ENCODE peak calls at places on chromosomes 12 and 14, in four cellular contexts. M is A549, A is K562, C is HepG2. L is an unnamed sample.

GRCh38 chr14:35883677-35884293 is 57.6 kb downstream of the BRMS1L start:
- DNase-seq in M (peak), A (no peak), C (peak), L (no peak)

GRCh38 chr14:33805593-33805992 is 145.3 kb downstream of the EGLN3 start:
- DNase-seq in M (no peak), A (no peak), C (no peak), L (no peak)

GRCh38 chr12:13114251-13115052 is 11.0 kb upstream of the GSG1 start:
- DNase-seq in M (no peak), A (no peak), C (no peak), L (peak)

GRCh38 chr14:74955229-74955999 is at the start of gene PGF:
- DNase-seq in M (peak), A (peak), C (no peak), L (peak)

GRCh38 chr12:100393202-100393601 is 36.3 kb downstream of the SLC17A8 start:
- DNase-seq in M (no peak), A (no peak), C (no peak), L (no peak)

GRCh38 chr12:3015356-3015755 is 56.2 kb downstream of the TEAD4 start:
- DNase-seq in M (no peak), A (no peak), C (no peak), L (no peak)

GRCh38 chr12:56375598-56376434 is 13.2 kb upstream of the APOF start:
- DNase-seq in M (no peak), A (no peak), C (no peak), L (no peak)

GRCh38 chr12:27498761-27499160 is 25.2 kb upstream of the PPFIBP1 start:
- DNase-seq in M (no peak), A (no peak), C (no peak), L (no peak)

GRCh38 chr14:45990252-45990651 is 661.3 kb downstream of the RPL10L start:
- DNase-seq in M (peak), A (no peak), C (no peak), L (no peak)

GRCh38 chr12:52023182-52023975 is 16.6 kb downstream of the TAMALIN start:
- DNase-seq in M (peak), A (peak), C (peak), L (peak)

GRCh38 chr14:21041676-21042433 is at the start of gene RNASE7:
- DNase-seq in M (no peak), A (no peak), C (no peak), L (no peak)

GRCh38 chr14:103118663-103119404 is 4.4 kb upstream of the TNFAIP2 start:
- DNase-seq in M (no peak), A (peak), C (no peak), L (no peak)

GRCh38 chr14:64806202-64806861 is 73.4 kb downstream of the SPTB start:
- DNase-seq in M (peak), A (no peak), C (peak), L (no peak)

GRCh38 chr12:18066666-18067065 is 23.3 kb downstream of the RERGL start:
- DNase-seq in M (no peak), A (no peak), C (no peak), L (no peak)

GRCh38 chr14:71116206-71117122 is 209.2 kb downstream of the PCNX1 start:
- DNase-seq in M (no peak), A (no peak), C (peak), L (no peak)

GRCh38 chr12:47604474-47604873 is 101.4 kb downstream of the RPAP3 start:
- DNase-seq in M (no peak), A (no peak), C (no peak), L (no peak)

GRCh38 chr14:73850940-73851339 is 691 bp upstream of the PTGR2 start:
- DNase-seq in M (peak), A (no peak), C (peak), L (no peak)

GRCh38 chr14:97218713-97219355 is 421.7 kb downstream of the VRK1 start:
- DNase-seq in M (peak), A (no peak), C (no peak), L (peak)

GRCh38 chr12:70745066-70745465 is 107.8 kb upstream of the PTPRB start:
- DNase-seq in M (no peak), A (no peak), C (no peak), L (no peak)

GRCh38 chr14:74634481-74634880 is 22.4 kb upstream of the LTBP2 start:
- DNase-seq in M (no peak), A (no peak), C (no peak), L (no peak)

GRCh38 chr14:94062344-94062904 is 18.6 kb downstream of the DDX24 start:
- DNase-seq in M (no peak), A (no peak), C (no peak), L (no peak)

GRCh38 chr12:19783547-19784444 is 344.5 kb downstream of the AEBP2 start:
- DNase-seq in M (no peak), A (no peak), C (no peak), L (peak)

GRCh38 chr14:39175445-39176262 is 600 bp downstream of the PNN start:
- DNase-seq in M (no peak), A (peak), C (peak), L (peak)

GRCh38 chr12:26940820-26941219 is 2.5 kb downstream of the FGFR1OP2 start:
- DNase-seq in M (no peak), A (no peak), C (no peak), L (no peak)

GRCh38 chr14:49461529-49462401 is 124.4 kb downstream of the RPS29 start:
- DNase-seq in M (peak), A (peak), C (peak), L (peak)
- TF ChIP-seq HMGXB4 in M (no peak), A (no peak), C (no peak), L (no peak)

DNA sequence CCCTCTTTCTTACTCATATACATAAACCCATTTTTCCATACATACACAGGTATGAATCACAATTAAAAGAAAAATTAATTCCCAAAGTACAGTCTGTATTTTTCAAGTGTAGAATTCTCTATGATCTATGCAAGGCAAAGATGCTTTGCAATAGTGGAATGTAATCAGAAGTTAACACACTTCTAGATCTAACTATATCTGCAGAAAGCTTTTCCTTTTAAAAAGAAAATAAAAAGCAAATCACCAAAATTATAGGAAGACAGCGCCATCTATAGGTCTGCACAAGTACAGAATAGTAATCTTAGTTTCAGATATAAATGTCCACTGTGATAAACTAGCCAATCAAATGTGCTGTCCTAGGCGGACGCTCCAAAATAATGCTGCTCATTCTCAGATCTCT is 22.0 kb downstream of the SLC25A21 start:
- DNase-seq in M (peak), A (no peak), C (peak), L (no peak)
- TF ChIP-seq HMGXB4 in M (no peak), A (no peak), C (peak), L (no peak)

GRCh38 chr14:93013368-93013719 is 90.4 kb downstream of the CHGA start:
- DNase-seq in M (no peak), A (no peak), C (no peak), L (no peak)
- TF ChIP-seq HMGXB4 in M (no peak), A (no peak), C (no peak), L (no peak)

DNA sequence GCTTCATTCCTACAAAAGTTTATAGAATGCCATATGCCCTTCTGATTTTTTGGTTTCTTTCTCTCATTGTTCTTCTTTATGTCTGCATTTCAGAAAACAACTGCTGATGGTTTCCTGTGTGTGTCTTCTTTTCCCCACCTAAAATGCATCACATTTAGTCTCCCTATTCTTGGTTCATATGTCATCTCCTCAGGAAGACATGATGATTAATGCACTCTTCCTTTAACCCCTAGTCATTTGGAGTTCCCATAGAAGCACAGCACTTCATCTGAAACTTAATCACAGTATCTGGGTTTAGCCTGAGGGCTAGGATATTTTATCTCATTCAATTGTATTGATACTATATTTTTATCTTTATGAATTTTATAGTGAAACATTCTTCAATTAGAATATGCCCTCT is 21.5 kb downstream of the GNPNAT1 start:
- DNase-seq in M (no peak), A (no peak), C (no peak), L (no peak)
- TF ChIP-seq HMGXB4 in M (no peak), A (no peak), C (no peak), L (no peak)

GRCh38 chr14:49620182-49621113 is at the start of the genes MGAT2 and RPL36AL:
- DNase-seq in M (peak), A (peak), C (peak), L (peak)

GRCh38 chr14:49623387-49623786 is 2.8 kb downstream of the MGAT2 start:
- DNase-seq in M (no peak), A (no peak), C (no peak), L (no peak)

GRCh38 chr14:49621114-49621881 is 699 bp downstream of the MGAT2 start:
- DNase-seq in M (peak), A (no peak), C (no peak), L (peak)

GRCh38 chr14:49622022-49622607 is 1.5 kb downstream of the MGAT2 start:
- DNase-seq in M (no peak), A (no peak), C (no peak), L (no peak)

GRCh38 chr14:49623941-49624806 is 3.6 kb downstream of the MGAT2 start:
- DNase-seq in M (no peak), A (no peak), C (no peak), L (no peak)
- TF ChIP-seq HMGXB4 in M (no peak), A (no peak), C (no peak), L (no peak)

L was measured in WTC11.